ENCODE peak calls at places on chromosomes 11 and 22, in seven cellular contexts. N is NCI-H2081; M is NCI-H1694 treated with DMSO at 0.1 percent for 48 hours; S is HS-27A; Z is iris pigment epithelial cell; E is activated CD4-positive, alpha-beta T cell treated with anti-CD3 and anti-CD28 coated beads, Interleukin-2, amount 50 U/mL, for 4 hours; G is 8988T. F is an unnamed sample.

GRCh38 chr11:9529333-9529648 is 44.2 kb upstream of the WEE1 start:
- DNase-seq in N (no peak), M (peak; percentile 21), S (no peak), Z (no peak), E (no peak), G (no peak), F (no peak)

GRCh38 chr22:37803195-37803635 is 4.5 kb upstream of the GCAT start:
- DNase-seq in N (peak; percentile 32), M (no peak), S (no peak), Z (no peak), E (no peak), G (no peak), F (no peak)

GRCh38 chr11:8867035-8867434 is 44.0 kb upstream of the AKIP1 start:
- DNase-seq in N (no peak), M (no peak), S (no peak), Z (peak; percentile 73), E (no peak), G (no peak), F (no peak)

GRCh38 chr22:23525510-23525909 is 54.6 kb downstream of the IGLL1 start:
- DNase-seq in N (no peak), M (no peak), S (no peak), Z (no peak), E (no peak), G (no peak), F (no peak)

GRCh38 chr22:24282401-24282800 is 11.8 kb downstream of the SPECC1L start:
- DNase-seq in N (no peak), M (no peak), S (no peak), Z (no peak), E (no peak), G (no peak), F (no peak)

GRCh38 chr11:62556102-62556871 is 9.7 kb upstream of the AHNAK start:
- DNase-seq in N (peak; percentile 25), M (no peak), S (peak; percentile 97), Z (peak; percentile 85), E (peak; percentile 59), G (peak; percentile 92), F (no peak)

GRCh38 chr22:22600862-22601261 is 41.8 kb upstream of the PRAME start:
- DNase-seq in N (no peak), M (no peak), S (no peak), Z (no peak), E (no peak), G (no peak), F (no peak)

GRCh38 chr11:77127969-77128691 is at the start of gene MYO7A:
- DNase-seq in N (peak; percentile 65), M (no peak), S (no peak), Z (peak; percentile 45), E (no peak), G (no peak), F (no peak)

GRCh38 chr22:24728790-24729637 is 45.5 kb downstream of the PIWIL3 start:
- DNase-seq in N (no peak), M (no peak), S (no peak), Z (peak; percentile 91), E (no peak), G (no peak), F (no peak)

GRCh38 chr11:123151366-123151765 is 43.7 kb downstream of the CLMP start:
- DNase-seq in N (no peak), M (no peak), S (no peak), Z (no peak), E (no peak), G (no peak), F (no peak)

F was measured in NCI-H2107.